ENCODE peak calls at places on chromosomes 4 and X, in eight cellular contexts. B is PC-3, L is astrocyte of the spinal cord, F is A549, U is fibroblast of pulmonary artery, Y is tibial nerve, V is HepG2, N is MM.1S. I is an unnamed sample.

GRCh38 chr4:60450054-60450453 is 750.1 kb upstream of the ADGRL3 start:
- DNase-seq in B (no peak), L (no peak), F (no peak), U (no peak), Y (no peak), V (no peak), N (no peak), I (no peak)

GRCh38 chr4:157204634-157205244 is 15.8 kb upstream of the GRIA2 start:
- DNase-seq in B (peak), L (no peak), F (peak), U (peak), Y (no peak), V (peak), N (peak), I (no peak)

GRCh38 chr4:52750819-52751348 is 341 bp downstream of the ERVMER34-1 start:
- DNase-seq in B (peak), L (no peak), F (peak), U (peak), Y (no peak), V (no peak), N (no peak), I (no peak)

GRCh38 chrX:68498044-68498507 is 775 bp upstream of the YIPF6 start:
- DNase-seq in B (peak), L (peak), F (peak), U (no peak), Y (no peak), V (peak), N (no peak), I (no peak)

GRCh38 chr4:120918788-120919187 is 3.7 kb downstream of the PRDM5 start:
- DNase-seq in B (no peak), L (peak), F (no peak), U (peak), Y (no peak), V (no peak), N (no peak), I (no peak)

GRCh38 chrX:15242899-15243555 is 26.9 kb downstream of the ASB9 start:
- DNase-seq in B (peak), L (peak), F (peak), U (peak), Y (peak), V (peak), N (peak), I (peak)

GRCh38 chrX:49164589-49165360 is 2.2 kb downstream of the MAGIX start:
- DNase-seq in B (no peak), L (no peak), F (no peak), U (no peak), Y (no peak), V (no peak), N (no peak), I (no peak)

GRCh38 chr4:86595426-86595805 is 1.3 kb downstream of the PTPN13 start:
- DNase-seq in B (peak), L (no peak), F (no peak), U (peak), Y (no peak), V (no peak), N (no peak), I (no peak)

GRCh38 chr4:102586644-102587021 is 85.5 kb downstream of the NFKB1 start:
- DNase-seq in B (no peak), L (no peak), F (no peak), U (no peak), Y (no peak), V (no peak), N (peak), I (no peak)

GRCh38 chrX:42432552-42432951 is 345.4 kb downstream of the PPP1R2C start:
- DNase-seq in B (no peak), L (no peak), F (no peak), U (no peak), Y (no peak), V (peak), N (no peak), I (no peak)

GRCh38 chrX:23694606-23695005 is 27.3 kb downstream of the PRDX4 start:
- DNase-seq in B (peak), L (peak), F (peak), U (peak), Y (peak), V (peak), N (peak), I (peak)

GRCh38 chr4:176988226-176988625 is 195.5 kb upstream of the VEGFC start:
- DNase-seq in B (peak), L (peak), F (peak), U (peak), Y (no peak), V (no peak), N (no peak), I (no peak)

GRCh38 chrX:49257846-49258748 is 6.4 kb downstream of the FOXP3 start:
- DNase-seq in B (no peak), L (no peak), F (no peak), U (no peak), Y (no peak), V (no peak), N (no peak), I (no peak)

GRCh38 chr4:152165146-152165545 is 370.7 kb downstream of the FBXW7 start:
- DNase-seq in B (peak), L (no peak), F (no peak), U (peak), Y (no peak), V (no peak), N (no peak), I (no peak)

GRCh38 chr4:4377191-4377590 is 9.7 kb upstream of the NSG1 start:
- DNase-seq in B (no peak), L (no peak), F (no peak), U (no peak), Y (no peak), V (no peak), N (no peak), I (no peak)

GRCh38 chr4:73224886-73225285 is 33.7 kb downstream of the ANKRD17 start:
- DNase-seq in B (no peak), L (no peak), F (no peak), U (no peak), Y (no peak), V (no peak), N (no peak), I (no peak)

GRCh38 chr4:153038493-153039311 is 102.6 kb downstream of the FHDC1 start:
- DNase-seq in B (peak), L (no peak), F (no peak), U (no peak), Y (no peak), V (peak), N (no peak), I (peak)

GRCh38 chr4:109440948-109441347 is 7.3 kb downstream of the SEC24B start:
- DNase-seq in B (no peak), L (no peak), F (no peak), U (peak), Y (no peak), V (no peak), N (no peak), I (no peak)

GRCh38 chr4:104493071-104493831 is 1.4 kb downstream of the CXXC4 start:
- DNase-seq in B (no peak), L (no peak), F (no peak), U (no peak), Y (no peak), V (no peak), N (peak), I (no peak)

GRCh38 chrX:119636419-119636818 is 30.2 kb upstream of the NKRF start:
- DNase-seq in B (no peak), L (no peak), F (no peak), U (no peak), Y (no peak), V (no peak), N (no peak), I (no peak)

GRCh38 chrX:149871940-149872339 is 9.0 kb upstream of the MAGEA8 start:
- DNase-seq in B (peak), L (no peak), F (no peak), U (peak), Y (no peak), V (peak), N (no peak), I (no peak)

GRCh38 chr4:1854752-1855151 is 1.2 kb downstream of the LETM1 start:
- DNase-seq in B (no peak), L (no peak), F (no peak), U (no peak), Y (no peak), V (no peak), N (no peak), I (no peak)

GRCh38 chr4:41882622-41883347 is 52.4 kb upstream of the TMEM33 start:
- DNase-seq in B (peak), L (peak), F (peak), U (peak), Y (peak), V (no peak), N (peak), I (no peak)

GRCh38 chr4:188037003-188037713 is 41.6 kb downstream of the ZFP42 start:
- DNase-seq in B (no peak), L (no peak), F (no peak), U (no peak), Y (no peak), V (no peak), N (no peak), I (no peak)

GRCh38 chr4:9735515-9735914 is 45.9 kb upstream of the DRD5 start:
- DNase-seq in B (no peak), L (no peak), F (no peak), U (no peak), Y (no peak), V (no peak), N (no peak), I (no peak)

GRCh38 chrX:57900961-57901360 is 9.3 kb downstream of the ZXDA start:
- DNase-seq in B (peak), L (peak), F (no peak), U (peak), Y (no peak), V (no peak), N (no peak), I (no peak)

DNA sequence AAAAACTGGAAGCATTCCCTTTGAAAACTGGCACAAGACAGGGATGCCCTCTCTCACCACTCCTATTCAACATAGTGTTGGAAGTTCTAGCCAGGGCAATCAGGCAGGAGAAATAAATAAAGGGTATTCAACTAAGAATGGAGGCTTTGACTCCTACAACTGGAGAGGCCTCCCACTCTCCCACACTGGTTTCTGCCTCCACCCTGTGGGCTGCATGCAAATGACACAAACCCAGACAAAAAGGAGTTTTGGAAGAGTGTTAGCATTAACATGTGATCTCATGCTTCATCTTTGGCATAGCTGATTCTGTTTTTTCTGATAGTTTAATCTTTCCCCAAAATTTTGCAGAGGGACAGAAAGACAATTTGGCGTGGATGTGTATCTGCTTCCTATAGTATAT is 80.8 kb upstream of the IQCM start:
- DNase-seq in B (peak), L (peak), F (no peak), U (peak), Y (no peak), V (no peak), N (no peak), I (no peak)
- TF ChIP-seq CTCF in B (peak), L (peak), F (no peak), U (peak), Y (no peak), V (peak), N (peak), I (peak)

GRCh38 chr4:185737489-185738037 is 74.4 kb downstream of the SORBS2 start:
- DNase-seq in B (no peak), L (no peak), F (no peak), U (no peak), Y (no peak), V (no peak), N (no peak), I (no peak)
- H3K4me3 ChIP-seq in B (no peak), L (no peak), F (no peak), U (peak), Y (peak), V (no peak), N (no peak), I (no peak)

GRCh38 chr4:172992648-172993356 is 175.8 kb upstream of the GALNT7 start:
- DNase-seq in B (no peak), L (no peak), F (no peak), U (no peak), Y (no peak), V (no peak), N (no peak), I (no peak)
- TF ChIP-seq CTCF in B (no peak), L (no peak), F (no peak), U (no peak), Y (no peak), V (no peak), N (no peak), I (no peak)

GRCh38 chr4:146224331-146224966 is 10.1 kb downstream of the REELD1 start:
- DNase-seq in B (peak), L (no peak), F (no peak), U (peak), Y (no peak), V (no peak), N (no peak), I (peak)
- H3K4me3 ChIP-seq in B (no peak), L (no peak), F (no peak), U (no peak), Y (no peak), V (no peak), N (no peak), I (no peak)

I was measured in LNCaP clone FGC.